ENCODE peak calls at places on chromosomes 12 and 14, in nine cellular contexts. R is right lobe of liver, L is gastrocnemius medialis, F is ovary, A is K562, X is adrenal gland, T is heart left ventricle, M is tibial nerve, G is sigmoid colon. J is an unnamed sample.

GRCh38 chr14:60805881-60806569 is 71.5 kb downstream of the MNAT1 start:
- DNase-seq in A (no peak), M (no peak), R (no peak), X (no peak), G (no peak), L (no peak), F (no peak), T (no peak), J (no peak)

GRCh38 chr12:25801621-25802243 is 156.8 kb upstream of the RASSF8 start:
- DNase-seq in L (no peak), T (no peak), R (no peak), M (no peak), A (no peak), F (no peak), X (no peak), G (no peak), J (no peak)

GRCh38 chr12:13471471-13471870 is 274.9 kb downstream of the EMP1 start:
- DNase-seq in L (no peak), A (no peak), G (no peak), M (no peak), X (no peak), R (no peak), F (no peak), T (no peak), J (no peak)

GRCh38 chr14:32947792-32948191 is 9.1 kb downstream of the NPAS3 start:
- DNase-seq in M (no peak), X (no peak), G (no peak), F (no peak), R (no peak), A (no peak), T (no peak), L (no peak), J (no peak)

GRCh38 chr12:52182456-52182855 is 9.4 kb downstream of the KRT80 start:
- DNase-seq in L (no peak), M (no peak), R (no peak), G (no peak), F (no peak), T (no peak), X (no peak), A (no peak), J (no peak)

GRCh38 chr14:68819260-68819691 is 26.4 kb upstream of the ZFP36L1 start:
- DNase-seq in F (peak; percentile 76), A (peak; percentile 60), T (peak; percentile 31), M (no peak), X (peak; percentile 70), G (peak; percentile 88), L (no peak), R (no peak), J (peak; percentile 69)

GRCh38 chr12:57904426-57904825 is 36.9 kb upstream of the ATP23 start:
- DNase-seq in G (no peak), X (no peak), L (no peak), R (no peak), A (no peak), T (no peak), M (no peak), F (no peak), J (no peak)

GRCh38 chr12:4268549-4269181 is 4.9 kb upstream of the CCND2 start:
- DNase-seq in G (no peak), A (peak; percentile 18), X (no peak), F (no peak), R (no peak), L (no peak), M (no peak), T (no peak), J (no peak)

GRCh38 chr14:38992067-38992835 is 110.8 kb downstream of the SEC23A start:
- DNase-seq in A (no peak), M (no peak), F (no peak), L (no peak), G (no peak), R (no peak), X (no peak), T (peak; percentile 51), J (no peak)

GRCh38 chr12:65941388-65941787 is 117.1 kb downstream of the HMGA2 start:
- DNase-seq in M (no peak), R (no peak), G (no peak), T (no peak), F (no peak), A (no peak), X (no peak), L (no peak), J (no peak)

GRCh38 chr14:64114796-64115195 is 179.4 kb downstream of the ESR2 start:
- DNase-seq in G (no peak), R (no peak), X (no peak), T (no peak), A (no peak), M (no peak), F (no peak), L (no peak), J (no peak)

GRCh38 chr12:70964867-70965469 is 44.4 kb upstream of the PTPRR start:
- DNase-seq in R (no peak), T (no peak), G (no peak), M (no peak), F (no peak), A (no peak), X (no peak), L (no peak), J (peak; percentile 21)

GRCh38 chr12:89236748-89237428 is 115.4 kb downstream of the DUSP6 start:
- DNase-seq in X (no peak), G (no peak), M (no peak), A (no peak), L (no peak), F (no peak), T (no peak), R (no peak), J (no peak)

GRCh38 chr12:89239534-89239933 is 112.8 kb downstream of the DUSP6 start:
- DNase-seq in X (no peak), F (no peak), A (no peak), T (no peak), M (no peak), G (no peak), L (no peak), R (no peak), J (no peak)

GRCh38 chr12:89236237-89236636 is 116.1 kb downstream of the DUSP6 start:
- DNase-seq in L (no peak), R (no peak), A (no peak), T (no peak), G (no peak), M (no peak), F (no peak), X (no peak), J (no peak)

GRCh38 chr12:89237763-89238162 is 114.5 kb downstream of the DUSP6 start:
- DNase-seq in A (no peak), F (no peak), R (no peak), G (no peak), L (no peak), X (no peak), T (no peak), M (no peak), J (no peak)

DNA sequence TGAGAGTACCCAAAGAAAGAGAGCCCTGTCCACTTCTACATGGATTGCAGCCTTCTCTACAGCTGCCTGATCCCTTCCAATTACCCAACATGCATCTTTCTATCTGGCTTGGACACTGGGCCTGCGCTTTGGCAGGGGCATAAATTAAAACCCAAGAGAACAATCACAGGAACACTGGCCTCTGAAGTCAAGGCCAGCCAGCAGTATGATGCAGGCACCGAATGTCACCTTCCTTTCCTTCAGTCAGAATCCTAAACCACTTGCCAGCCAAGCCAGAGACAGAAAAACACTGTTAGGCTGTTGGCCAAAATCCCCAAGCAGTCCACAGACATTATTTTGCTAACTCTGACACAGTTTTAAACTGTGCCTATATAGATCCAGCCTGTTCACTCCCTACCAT is 113.7 kb downstream of the DUSP6 start:
- DNase-seq in T (peak; percentile 37), X (peak; percentile 90), G (no peak), R (peak; percentile 29), M (no peak), L (peak; percentile 28), F (peak; percentile 64), A (no peak), J (no peak)
- H3K27ac ChIP-seq in T (peak overlapping the region; percentile 57), X (peak overlapping the region; percentile 50), G (no peak overlapping the region), R (no peak overlapping the region), M (no peak overlapping the region), L (peak overlapping the region; percentile 20), F (no peak overlapping the region), A (no peak overlapping the region), J (peak overlapping the region; percentile 64)

GRCh38 chr12:106774808-106775524 is 484 bp downstream of the RIC8B start:
- DNase-seq in G (peak; percentile 68), R (no peak), A (no peak), F (no peak), T (no peak), L (no peak), M (no peak), X (peak; percentile 64), J (no peak)

GRCh38 chr12:106771425-106771824 is 3.1 kb upstream of the RIC8B start:
- DNase-seq in M (no peak), F (no peak), A (no peak), L (no peak), G (no peak), R (no peak), T (no peak), X (no peak), J (no peak)

GRCh38 chr12:106776897-106777296 is 2.4 kb downstream of the RIC8B start:
- DNase-seq in G (no peak), T (no peak), L (no peak), A (no peak), F (no peak), M (no peak), X (no peak), R (no peak), J (no peak)

GRCh38 chr12:106773945-106774807 is at the start of gene RIC8B:
- DNase-seq in G (peak; percentile 98), T (peak; percentile 97), L (peak; percentile 96), A (peak; percentile 98), F (peak; percentile 98), M (peak; percentile 95), X (peak; percentile 99), R (peak; percentile 94), J (peak; percentile 99)

GRCh38 chr12:106773286-106773685 is 1.2 kb upstream of the RIC8B start:
- DNase-seq in G (no peak), L (no peak), R (no peak), T (no peak), X (no peak), M (no peak), A (peak; percentile 11), F (no peak), J (no peak)
- TF ChIP-seq POLR2A in G (no peak), L (no peak), R (no peak), T (no peak), X (no peak), M (no peak), A (no peak), F (no peak), J (no peak)

GRCh38 chr14:52106853-52107252 is 38.0 kb upstream of the NID2 start:
- DNase-seq in T (no peak), R (no peak), M (no peak), X (no peak), G (no peak), L (no peak), F (no peak), A (no peak), J (no peak)
- H3K27ac ChIP-seq in T (no peak overlapping the region), R (no peak overlapping the region), M (no peak overlapping the region), X (no peak overlapping the region), G (peak overlapping the region; percentile 63), L (no peak overlapping the region), F (no peak overlapping the region), A (no peak overlapping the region), J (no peak overlapping the region)

DNA sequence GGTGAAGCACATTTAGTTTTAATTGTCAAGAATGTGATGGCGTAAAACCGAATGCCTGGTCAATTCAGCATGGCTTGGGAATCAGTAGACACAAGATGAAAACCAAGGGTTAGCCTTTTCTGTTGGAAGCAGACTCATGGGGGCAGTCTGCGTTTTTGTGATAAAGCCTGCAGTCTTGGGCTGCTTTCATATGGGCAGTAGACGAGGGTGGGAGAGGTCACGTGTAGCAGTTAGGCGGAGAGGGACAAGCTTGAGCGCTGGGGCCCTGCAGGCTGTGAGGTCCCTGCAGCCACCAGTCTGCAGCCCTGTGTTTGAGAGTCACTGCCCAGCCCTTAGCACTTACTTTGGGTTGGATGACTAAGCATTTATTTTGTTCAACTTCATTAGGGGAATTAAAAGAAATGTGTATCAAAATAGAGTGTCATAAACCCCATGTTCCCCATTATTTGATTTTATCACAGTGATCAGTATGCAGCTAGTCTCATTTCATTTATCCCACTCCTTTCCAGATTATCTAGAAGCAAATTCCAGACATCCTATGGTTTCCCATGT is 37.2 kb downstream of the EP400 start:
- DNase-seq in R (no peak), A (peak; percentile 82), G (no peak), T (no peak), M (no peak), F (no peak), L (no peak), X (no peak), J (no peak)
- TF ChIP-seq POLR2A in R (no peak), A (no peak), G (no peak), T (no peak), M (no peak), F (no peak), L (no peak), X (no peak), J (no peak)

J was measured in upper lobe of left lung.